ENCODE peak calls at places on chromosomes 11 and 22, in four cellular contexts. H, C, L and V are unnamed samples.

GRCh38 chr11:66324626-66325025 is 7.8 kb upstream of the CD248 start:
- DNase-seq in H (no peak), L (peak; percentile 59), C (no peak), V (no peak)

GRCh38 chr11:72430743-72431570 is 3.4 kb downstream of the CLPB start:
- DNase-seq in H (peak; percentile 68), C (peak; percentile 59), L (peak; percentile 74), V (no peak)

GRCh38 chr11:44749160-44749559 is 22.4 kb downstream of the TSPAN18 start:
- DNase-seq in H (no peak), L (no peak), C (peak; percentile 3), V (peak; percentile 32)

GRCh38 chr11:120400564-120401364 is 64.6 kb downstream of the ARHGEF12 start:
- DNase-seq in C (no peak), H (peak; percentile 33), L (peak; percentile 93), V (peak; percentile 85)

GRCh38 chr22:17717708-17718107 is 56.6 kb downstream of the BID start:
- DNase-seq in H (no peak), L (peak; percentile 45), C (no peak), V (peak; percentile 72)

GRCh38 chr11:70709596-70709995 is 311.3 kb downstream of the CTTN start:
- DNase-seq in L (no peak), C (no peak), H (no peak), V (no peak)

GRCh38 chr11:395866-396265 is 1.9 kb downstream of the PKP3 start:
- DNase-seq in C (no peak), L (no peak), H (no peak), V (no peak)

GRCh38 chr22:21881841-21882753 is 14.7 kb upstream of the MAPK1 start:
- DNase-seq in L (no peak), H (no peak), C (no peak), V (no peak)

GRCh38 chr11:44804449-44805151 is 77.8 kb downstream of the TSPAN18 start:
- DNase-seq in C (no peak), L (no peak), H (no peak), V (no peak)

GRCh38 chr11:134052988-134053945 is 15.6 kb upstream of the JAM3 start:
- DNase-seq in H (no peak), L (no peak), C (no peak), V (no peak)

GRCh38 chr11:86625981-86626380 is 46.4 kb downstream of the ME3 start:
- DNase-seq in L (peak; percentile 56), C (no peak), H (no peak), V (no peak)

GRCh38 chr22:30287626-30288413 is 1.5 kb downstream of the CASTOR1 start:
- DNase-seq in C (peak; percentile 96), H (peak; percentile 91), L (peak; percentile 97), V (peak; percentile 87)

GRCh38 chr11:2072551-2073261 is 66.5 kb downstream of the IGF2 start:
- DNase-seq in H (no peak), C (no peak), L (peak; percentile 19), V (no peak)

GRCh38 chr11:100031973-100032372 is 655.1 kb upstream of the ARHGAP42 start:
- DNase-seq in H (no peak), C (no peak), L (no peak), V (no peak)

GRCh38 chr11:31817621-31818493 is 6.7 kb upstream of the PAX6 start:
- DNase-seq in L (no peak), C (peak; percentile 78), H (no peak), V (no peak)

DNA sequence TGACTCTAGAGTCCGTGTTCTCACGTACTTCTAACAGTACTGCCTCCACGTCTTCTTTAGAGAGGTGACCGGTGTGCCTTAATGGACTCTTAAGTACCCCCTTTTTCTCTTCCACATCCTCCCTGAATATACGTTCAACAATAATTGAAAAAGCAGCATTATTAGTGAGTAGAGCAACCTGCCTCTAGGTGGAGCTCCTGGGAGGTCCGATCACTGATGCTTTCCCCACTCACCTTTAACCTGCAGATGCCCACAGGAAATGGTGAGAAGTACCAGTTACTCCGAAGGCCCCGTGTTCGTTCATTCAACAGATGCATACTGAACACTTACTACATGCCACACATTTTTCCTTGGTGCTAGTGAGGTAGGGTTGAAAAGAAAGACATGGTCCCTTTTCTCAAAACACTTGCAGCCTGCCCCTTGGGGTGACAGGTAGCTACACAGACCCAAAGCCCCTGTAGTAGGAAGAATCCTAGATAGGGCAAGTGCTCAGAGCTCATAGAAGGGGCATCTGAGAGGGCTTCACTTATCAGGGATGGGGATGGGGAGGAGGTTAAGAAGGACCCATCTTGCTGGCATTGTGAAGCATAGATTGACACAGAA is 72.7 kb downstream of the FEZ1 start:
- DNase-seq in L (no peak), H (no peak), C (no peak), V (no peak)
- TF ChIP-seq CTCF in L (peak; percentile 28), H (no peak), C (peak; percentile 78), V (peak; percentile 15)

DNA sequence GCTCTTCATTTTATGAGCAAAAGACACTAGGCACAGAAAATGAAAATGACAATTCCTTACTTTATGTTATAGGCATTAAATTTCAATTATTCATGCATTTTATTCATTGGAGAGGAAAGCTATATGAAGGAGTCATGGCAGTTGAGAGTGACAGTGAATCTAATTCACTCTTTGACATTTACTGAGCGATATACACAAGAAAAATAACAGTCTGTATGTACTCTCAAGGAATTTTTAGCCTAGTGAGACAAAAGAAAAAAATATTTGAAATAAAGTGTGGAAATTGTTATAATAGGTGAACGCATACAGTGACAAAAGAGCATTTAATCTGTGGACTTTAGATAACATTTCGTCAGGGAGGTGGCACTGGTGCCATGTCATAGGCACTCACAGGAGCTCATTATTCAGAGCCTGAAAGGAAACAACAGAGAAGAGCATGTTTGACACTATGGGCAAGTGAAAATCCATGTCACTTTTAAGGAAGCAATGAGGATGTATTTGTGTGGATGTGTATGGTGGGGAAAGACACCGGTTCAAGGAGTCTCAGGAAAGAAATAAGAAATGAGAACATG is 323.1 kb downstream of the LUZP2 start:
- DNase-seq in H (no peak), C (no peak), L (no peak), V (no peak)
- TF ChIP-seq CTCF in H (no peak), C (no peak), L (no peak), V (no peak)

GRCh38 chr11:126391286-126391954 is 35.9 kb downstream of the ST3GAL4 start:
- DNase-seq in H (no peak), C (no peak), L (no peak), V (no peak)

GRCh38 chr11:126390418-126390817 is 34.9 kb downstream of the ST3GAL4 start:
- DNase-seq in H (no peak), L (peak; percentile 17), C (no peak), V (no peak)

GRCh38 chr11:126393143-126393542 is 37.7 kb downstream of the ST3GAL4 start:
- DNase-seq in H (no peak), C (no peak), L (no peak), V (no peak)

GRCh38 chr11:126392638-126393023 is 37.1 kb downstream of the ST3GAL4 start:
- DNase-seq in C (no peak), H (no peak), L (peak; percentile 52), V (no peak)

GRCh38 chr11:126391970-126392637 is 36.6 kb downstream of the ST3GAL4 start:
- DNase-seq in L (peak; percentile 45), H (peak; percentile 51), C (peak; percentile 61), V (no peak)
- TF ChIP-seq CTCF in L (peak; percentile 16), H (peak; percentile 31), C (peak; percentile 52), V (no peak)

DNA sequence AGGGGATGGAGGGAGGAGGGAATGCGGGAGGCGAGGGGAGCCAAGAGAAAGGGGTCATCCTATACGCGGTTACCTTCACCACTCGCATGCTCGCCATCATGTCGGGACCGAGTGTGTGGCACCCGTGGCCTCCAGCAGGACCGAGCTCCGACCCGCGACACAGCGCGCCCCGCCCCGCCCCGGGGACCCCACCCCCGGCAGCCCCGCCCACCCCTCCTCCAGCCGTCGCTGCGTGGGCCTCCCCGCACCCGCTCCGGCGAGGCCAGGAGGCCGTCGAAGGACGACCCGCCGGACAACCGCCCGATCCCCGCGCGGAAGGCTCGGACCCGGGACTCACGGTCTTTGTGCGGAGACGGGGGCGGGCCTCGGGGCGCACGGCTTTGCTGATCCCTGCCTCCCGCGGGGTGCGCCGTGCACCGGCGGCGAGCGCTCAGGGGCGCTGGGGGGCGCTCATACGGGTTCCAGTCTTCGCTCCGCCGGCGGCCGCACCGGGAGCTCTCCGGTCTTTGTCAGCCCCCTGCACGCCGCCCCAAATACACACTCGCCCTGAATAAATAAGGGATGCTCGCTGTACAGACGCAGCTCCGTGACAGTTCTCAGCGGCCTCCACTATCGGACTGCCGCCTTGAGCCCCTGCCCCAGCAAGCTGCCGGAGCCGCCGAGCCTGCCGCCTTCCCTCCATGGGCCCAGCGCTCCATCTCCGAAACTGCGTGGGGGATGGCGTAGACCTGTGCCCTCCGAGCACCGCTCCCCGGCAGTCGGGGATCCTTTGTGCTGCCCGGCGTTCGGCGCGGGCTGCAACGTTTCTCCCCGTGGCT is at the start of gene UBE2L6:
- DNase-seq in C (peak; percentile 53), H (peak; percentile 55), L (peak; percentile 38), V (no peak)
- TF ChIP-seq CTCF in C (no peak), H (no peak), L (no peak), V (no peak)

GRCh38 chr11:94997437-94997836 is 23.9 kb downstream of the KDM4D start:
- DNase-seq in H (peak; percentile 54), C (no peak), L (no peak), V (no peak)
- TF ChIP-seq CTCF in H (peak; percentile 46), C (peak; percentile 39), L (peak; percentile 22), V (no peak)

DNA sequence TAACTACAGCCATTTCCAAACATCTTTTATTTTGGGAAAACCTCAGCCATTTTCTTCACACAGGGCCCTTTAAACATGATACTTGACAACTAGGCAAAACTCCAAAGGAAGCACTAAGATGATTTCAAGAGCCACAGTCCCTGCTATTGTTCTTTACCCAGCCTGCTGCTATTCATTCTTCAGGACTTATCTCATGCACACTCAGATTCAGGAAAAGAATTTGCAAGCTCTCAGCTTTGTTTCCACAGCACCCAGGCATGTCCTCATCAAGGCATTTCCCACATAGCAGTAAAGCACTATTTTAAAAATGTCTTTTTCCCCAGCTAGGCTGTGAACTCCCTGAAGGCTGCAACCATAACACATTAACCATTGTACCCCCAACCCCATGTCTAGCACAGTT is 609.3 kb upstream of the CCDC90B start:
- DNase-seq in H (no peak), L (no peak), C (no peak), V (no peak)
- TF ChIP-seq CTCF in H (no peak), L (no peak), C (no peak), V (no peak)

DNA sequence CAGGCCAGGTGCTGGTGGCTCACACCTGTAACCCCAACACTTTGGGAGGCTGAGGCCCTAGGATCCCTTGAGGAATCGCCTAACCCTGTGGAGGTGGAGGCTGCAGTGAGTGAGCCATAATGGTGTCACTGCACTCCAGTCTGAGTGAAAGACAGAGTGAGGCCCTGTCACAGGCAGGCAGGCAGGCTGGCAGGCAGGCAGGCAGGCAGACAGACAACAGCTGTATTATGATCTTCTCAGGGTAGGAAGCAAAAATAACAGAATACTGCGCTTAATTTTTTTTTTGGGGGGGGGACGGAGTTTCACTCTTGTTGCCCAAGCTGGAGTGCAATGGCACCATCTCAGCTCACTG is 3901.6 kb upstream of the OR11H1 start:
- DNase-seq in L (no peak), H (no peak), C (no peak), V (no peak)
- TF ChIP-seq CTCF in L (no peak), H (no peak), C (no peak), V (no peak)

DNA sequence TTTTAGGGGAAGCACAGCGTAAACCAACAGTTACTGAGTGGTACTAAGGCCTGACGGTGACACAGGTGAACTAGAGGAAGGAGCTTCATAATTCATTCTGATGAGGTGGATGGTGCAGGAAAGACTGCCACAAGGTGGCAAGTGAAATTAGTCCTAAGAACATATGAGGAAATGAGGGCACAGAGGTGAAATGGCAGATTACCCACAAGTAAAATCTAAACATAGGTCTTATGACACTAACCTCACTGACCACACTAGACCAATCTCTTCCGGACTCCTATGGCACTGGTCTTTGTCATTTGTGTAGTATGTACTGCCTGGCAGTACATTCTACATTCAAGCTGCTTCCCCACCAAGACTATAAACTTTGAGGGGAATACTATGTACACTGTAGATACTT is 20.2 kb downstream of the GAB2 start:
- DNase-seq in L (no peak), C (no peak), H (no peak), V (no peak)
- TF ChIP-seq CTCF in L (no peak), C (no peak), H (no peak), V (no peak)